ENCODE peak calls at places on chromosomes 11 and 22, in eight cellular contexts. Q, F, I, U, V, C, W and M are unnamed samples.

GRCh38 chr11:8180469-8180868 is 11.6 kb upstream of the RIC3 start:
- DNase-seq in F (no peak), I (no peak), V (no peak), U (no peak), C (no peak), Q (no peak), W (peak), M (no peak)

GRCh38 chr11:70233511-70233919 is 30.4 kb downstream of the FADD start:
- DNase-seq in C (peak), V (no peak), U (no peak), F (no peak), Q (no peak), W (no peak), I (peak), M (no peak)

GRCh38 chr22:46446799-46447198 is 90.6 kb downstream of the CELSR1 start:
- DNase-seq in V (peak), U (no peak), F (no peak), I (no peak), C (no peak), Q (no peak), W (no peak), M (no peak)

GRCh38 chr11:121933694-121934093 is 182.3 kb downstream of the BLID start:
- DNase-seq in F (no peak), C (no peak), U (no peak), V (no peak), Q (no peak), W (no peak), I (peak), M (no peak)

GRCh38 chr11:34907934-34908593 is 8.1 kb downstream of the APIP start:
- DNase-seq in F (no peak), C (no peak), V (no peak), U (no peak), W (no peak), Q (no peak), I (peak), M (no peak)

GRCh38 chr11:120780239-120780638 is 243.7 kb upstream of the TBCEL start:
- DNase-seq in F (no peak), C (no peak), W (no peak), V (no peak), U (no peak), Q (no peak), I (peak), M (no peak)

GRCh38 chr22:49721211-49721763 is 106.4 kb downstream of the BRD1 start:
- DNase-seq in I (no peak), V (no peak), C (no peak), W (no peak), F (no peak), U (no peak), Q (no peak), M (no peak)

GRCh38 chr11:32972781-32973180 is 42.9 kb upstream of the DEPDC7 start:
- DNase-seq in C (no peak), F (no peak), I (no peak), Q (no peak), U (no peak), W (no peak), V (no peak), M (no peak)

GRCh38 chr11:37916331-37916730 is 1318.3 kb upstream of the RAG2 start:
- DNase-seq in U (no peak), Q (no peak), W (no peak), F (no peak), C (no peak), V (no peak), I (peak), M (no peak)

GRCh38 chr22:29002603-29003002 is 59.0 kb downstream of the C22orf31 start:
- DNase-seq in Q (no peak), C (no peak), W (no peak), V (peak), F (no peak), I (no peak), U (no peak), M (no peak)

GRCh38 chr11:3381794-3382193 is 2.8 kb upstream of the ZNF195 start:
- DNase-seq in W (no peak), F (no peak), Q (no peak), V (no peak), I (no peak), U (no peak), C (no peak), M (no peak)

GRCh38 chr22:38032681-38033521 is 24.3 kb upstream of the PICK1 start:
- DNase-seq in Q (no peak), F (no peak), W (no peak), I (peak), C (peak), U (no peak), V (no peak), M (no peak)

GRCh38 chr22:38419864-38420172 is 35.2 kb downstream of the KCNJ4 start:
- DNase-seq in F (no peak), V (no peak), W (no peak), I (no peak), C (no peak), Q (no peak), U (no peak), M (no peak)

GRCh38 chr22:29609139-29609538 is 5.7 kb downstream of the NF2 start:
- DNase-seq in F (no peak), U (no peak), Q (no peak), C (peak), V (no peak), I (no peak), W (peak), M (no peak)

GRCh38 chr11:20770421-20770935 is 101.1 kb downstream of the NELL1 start:
- DNase-seq in C (no peak), F (no peak), I (no peak), U (no peak), Q (no peak), V (no peak), W (no peak), M (no peak)

GRCh38 chr11:120554771-120555432 is 43.4 kb downstream of the GRIK4 start:
- DNase-seq in Q (no peak), I (peak), C (no peak), V (no peak), W (peak), U (no peak), F (no peak), M (no peak)

GRCh38 chr11:57599381-57599780 is 1.9 kb downstream of the SERPING1 start:
- DNase-seq in V (no peak), Q (no peak), C (no peak), F (no peak), W (no peak), U (no peak), I (peak), M (no peak)

GRCh38 chr22:44381761-44382454 is 69.2 kb upstream of the SHISAL1 start:
- DNase-seq in I (no peak), U (no peak), W (no peak), V (no peak), F (no peak), Q (no peak), C (no peak), M (no peak)

GRCh38 chr22:29790061-29790460 is 22.9 kb downstream of the UQCR10 start:
- DNase-seq in U (no peak), V (no peak), W (no peak), F (no peak), I (no peak), Q (no peak), C (no peak), M (no peak)

GRCh38 chr11:73478737-73479347 is 102.6 kb downstream of the RELT start:
- DNase-seq in W (peak), I (peak), F (no peak), Q (no peak), U (no peak), C (peak), V (no peak), M (peak)

GRCh38 chr22:25564320-25564978 is at the start of gene GRK3:
- DNase-seq in W (peak), Q (peak), C (peak), V (peak), U (peak), I (peak), F (peak), M (peak)

GRCh38 chr22:24424001-24424900 is 3.1 kb upstream of the ADORA2A start:
- DNase-seq in U (no peak), C (no peak), F (peak), Q (no peak), W (peak), V (no peak), I (no peak), M (no peak)

GRCh38 chr11:27012254-27012921 is 18.5 kb downstream of the FIBIN start:
- DNase-seq in Q (no peak), F (no peak), U (no peak), W (no peak), I (peak), V (no peak), C (no peak), M (no peak)

GRCh38 chr11:122177238-122177637 is 61.2 kb upstream of the BLID start:
- DNase-seq in I (no peak), C (no peak), F (no peak), Q (no peak), V (no peak), U (no peak), W (no peak), M (no peak)

GRCh38 chr11:88421530-88421929 is 84.0 kb upstream of the CTSC start:
- DNase-seq in W (peak), I (peak), U (peak), C (no peak), F (no peak), Q (peak), V (no peak), M (no peak)

GRCh38 chr11:27972432-27973170 is 135.4 kb downstream of the KIF18A start:
- DNase-seq in I (peak), C (no peak), W (no peak), U (no peak), F (no peak), Q (no peak), V (no peak), M (no peak)

GRCh38 chr11:90223248-90223585 is 368 bp upstream of the CHORDC1 start:
- DNase-seq in Q (no peak), C (no peak), F (no peak), V (no peak), I (no peak), U (no peak), W (no peak), M (no peak)

GRCh38 chr11:75072582-75072981 is 24.1 kb downstream of the OR2AT4 start:
- DNase-seq in I (no peak), F (no peak), C (no peak), U (no peak), V (no peak), Q (no peak), W (peak), M (no peak)

GRCh38 chr11:64339319-64339718 is 685 bp upstream of the CCDC88B start:
- DNase-seq in F (no peak), Q (no peak), U (no peak), I (no peak), C (no peak), W (no peak), V (no peak), M (no peak)

GRCh38 chr11:116791002-116791812 is 472 bp downstream of the APOA5 start:
- DNase-seq in W (peak), U (peak), C (peak), Q (peak), V (peak), I (peak), F (peak), M (peak)

GRCh38 chr11:117456027-117456720 is 128.5 kb downstream of the CEP164 start:
- DNase-seq in V (no peak), C (no peak), Q (peak), U (no peak), F (no peak), W (no peak), I (no peak), M (no peak)

GRCh38 chr11:34833602-34834001 is 82.6 kb downstream of the APIP start:
- DNase-seq in F (no peak), Q (no peak), C (no peak), U (no peak), I (no peak), V (no peak), W (no peak), M (no peak)

GRCh38 chr22:41898645-41899044 is 16.2 kb downstream of the SHISA8 start:
- DNase-seq in W (no peak), I (no peak), F (no peak), C (no peak), V (no peak), U (no peak), Q (no peak), M (no peak)

GRCh38 chr11:87398913-87399312 is 361.2 kb downstream of the TMEM135 start:
- DNase-seq in F (no peak), U (no peak), Q (no peak), W (no peak), C (no peak), V (no peak), I (no peak), M (no peak)

GRCh38 chr11:27910186-27910941 is 197.6 kb downstream of the KIF18A start:
- DNase-seq in C (peak), W (no peak), Q (no peak), V (no peak), I (peak), F (no peak), U (no peak), M (no peak)

GRCh38 chr11:58900479-58901420 is 38.5 kb upstream of the GLYATL1 start:
- DNase-seq in U (no peak), V (no peak), W (peak), Q (peak), C (peak), I (peak), F (peak), M (peak)